ENCODE peak calls at places on chromosome 1, in seven cellular contexts. H is HuH-7.5; R is cardiac fibroblast; G is AG08395; S is SW480; C is stimulated activated CD8-positive, alpha-beta memory T cell treated with anti-CD3 and anti-CD28 coated beads, Interleukin-7, amount 100 ng/mL, for 1 hour; J is GM12864. A is an unnamed sample.

GRCh38 chr1:194358208-194358581 is 1171.8 kb upstream of the B3GALT2 start:
- DNase-seq in S (no peak), R (no peak), J (no peak), H (no peak), C (no peak), G (no peak), A (no peak)

GRCh38 chr1:182447660-182448059 is 2.3 kb upstream of the RGSL1 start:
- DNase-seq in C (no peak), S (no peak), R (no peak), G (no peak), J (no peak), H (no peak), A (no peak)

GRCh38 chr1:14516974-14517812 is 81.3 kb upstream of the KAZN start:
- DNase-seq in C (no peak), S (no peak), H (no peak), R (peak), J (peak), G (peak), A (no peak)

GRCh38 chr1:68225781-68226180 is 6.5 kb downstream of the WLS start:
- DNase-seq in H (no peak), S (no peak), G (no peak), J (no peak), R (peak), C (no peak), A (no peak)

GRCh38 chr1:226766565-226766964 is 27.5 kb upstream of the ITPKB start:
- DNase-seq in H (no peak), C (no peak), R (no peak), G (no peak), J (no peak), S (no peak), A (no peak)

GRCh38 chr1:66276229-66276628 is 257.7 kb upstream of the SGIP1 start:
- DNase-seq in R (no peak), J (peak), S (no peak), H (no peak), C (no peak), G (no peak), A (no peak)

GRCh38 chr1:226126824-226127591 is 59.5 kb downstream of the ACBD3 start:
- DNase-seq in H (no peak), G (no peak), S (no peak), J (no peak), C (no peak), R (no peak), A (no peak)

GRCh38 chr1:161827786-161828185 is 61.7 kb downstream of the ATF6 start:
- DNase-seq in R (peak), C (no peak), S (no peak), J (no peak), H (no peak), G (peak), A (no peak)

GRCh38 chr1:116777831-116778830 is 23.9 kb downstream of the CD2 start:
- DNase-seq in C (no peak), R (peak), G (peak), H (peak), S (no peak), J (no peak), A (no peak)

GRCh38 chr1:6392880-6393399 is 627 bp downstream of the ACOT7 start:
- DNase-seq in H (no peak), G (peak), C (no peak), J (no peak), S (no peak), R (no peak), A (no peak)

GRCh38 chr1:222084996-222085395 is 343.1 kb upstream of the DUSP10 start:
- DNase-seq in H (no peak), C (no peak), G (peak), S (no peak), J (no peak), R (peak), A (no peak)

GRCh38 chr1:50417946-50418599 is 5.2 kb downstream of the DMRTA2 start:
- DNase-seq in J (no peak), C (no peak), H (peak), R (no peak), S (no peak), G (no peak), A (no peak)

GRCh38 chr1:57620589-57620988 is 196.7 kb upstream of the DAB1 start:
- DNase-seq in H (no peak), R (no peak), S (no peak), J (no peak), C (no peak), G (no peak), A (no peak)

GRCh38 chr1:213618094-213618493 is 369.7 kb upstream of the PROX1 start:
- DNase-seq in R (no peak), S (no peak), G (no peak), J (no peak), H (no peak), C (no peak), A (no peak)